ENCODE peak calls at places on chromosomes 4 and X, in five cellular contexts. J is naive thymus-derived CD4-positive, alpha-beta T cell; P is Panc1; R is RWPE2; A is upper lobe of left lung. L is an unnamed sample.
A peak's percentile ranks its signal among the peaks of the same experiment; 100 is the strongest.

GRCh38 chrX:108020631-108021030 is 24.2 kb upstream of the VSIG1 start:
- ATAC-seq in A (no peak), P (peak; percentile 62), R (no peak), J (no peak), L (no peak)

GRCh38 chr4:183300070-183300469 is 20.0 kb downstream of the CLDN22 start:
- ATAC-seq in R (peak; percentile 31), A (peak; percentile 40), J (no peak), P (no peak), L (no peak)

GRCh38 chr4:24266951-24267577 is 317.3 kb downstream of the DHX15 start:
- ATAC-seq in R (peak; percentile 67), J (no peak), P (no peak), A (no peak), L (no peak)

GRCh38 chrX:47563801-47564315 is 2.9 kb downstream of the ARAF start:
- ATAC-seq in P (no peak), J (no peak), A (no peak), R (peak; percentile 48), L (no peak)

GRCh38 chr4:148850257-148850995 is 408.2 kb upstream of the NR3C2 start:
- ATAC-seq in R (no peak), J (no peak), A (peak; percentile 36), P (no peak), L (no peak)

GRCh38 chr4:48258845-48259397 is 10.7 kb downstream of the TEC start:
- ATAC-seq in A (no peak), J (no peak), R (no peak), P (no peak), L (no peak)

GRCh38 chr4:189979196-189980047 is 38.8 kb downstream of the FRG1 start:
- ATAC-seq in R (no peak), A (no peak), J (no peak), P (no peak), L (no peak)

GRCh38 chr4:86398187-86398586 is 38.3 kb upstream of the MAPK10 start:
- ATAC-seq in J (no peak), P (no peak), R (no peak), A (no peak), L (no peak)

GRCh38 chr4:155060419-155060818 is 148.0 kb upstream of the NPY2R start:
- ATAC-seq in R (no peak), A (no peak), P (no peak), J (no peak), L (no peak)

GRCh38 chrX:123087326-123087725 is 96.8 kb upstream of the GRIA3 start:
- ATAC-seq in R (peak; percentile 48), J (no peak), P (no peak), A (no peak), L (no peak)

GRCh38 chrX:48025561-48025960 is 18.8 kb downstream of the SPACA5 start:
- ATAC-seq in R (peak; percentile 50), J (peak; percentile 34), A (peak; percentile 78), P (peak; percentile 59), L (peak; percentile 23)

GRCh38 chrX:21932277-21932996 is 8.1 kb upstream of the SMS start:
- ATAC-seq in P (peak; percentile 93), A (no peak), J (peak; percentile 74), R (peak; percentile 96), L (peak; percentile 71)

GRCh38 chr4:186169942-186170802 is 21.2 kb upstream of the CYP4V2 start:
- ATAC-seq in J (no peak), P (peak; percentile 65), A (no peak), R (peak; percentile 40), L (peak; percentile 28)

GRCh38 chrX:150200820-150201287 is 162.3 kb upstream of the MAMLD1 start:
- ATAC-seq in J (peak; percentile 77), R (peak; percentile 93), P (peak; percentile 96), A (peak; percentile 88), L (peak; percentile 87)

GRCh38 chrX:20101927-20102581 is 14.7 kb downstream of the MAP7D2 start:
- ATAC-seq in R (no peak), A (no peak), J (no peak), P (no peak), L (no peak)

GRCh38 chr4:177505171-177505615 is 63.0 kb upstream of the AGA start:
- ATAC-seq in R (no peak), J (no peak), P (no peak), A (no peak), L (no peak)

GRCh38 chrX:30865020-30865419 is 24.0 kb downstream of the TAB3 start:
- ATAC-seq in R (no peak), P (no peak), A (peak; percentile 31), J (no peak), L (no peak)

GRCh38 chrX:134369576-134369975 is 90.4 kb upstream of the HPRT1 start:
- ATAC-seq in R (no peak), A (no peak), J (no peak), P (no peak), L (no peak)
- H3K4me1 ChIP-seq in R (no peaks in the 10 kb centered on the region), A (peaks cover 3% of the 10 kb centered on the region), J (peaks cover 3% of the 10 kb centered on the region), P (peaks cover 2% of the 10 kb centered on the region), L (no peaks in the 10 kb centered on the region)

DNA sequence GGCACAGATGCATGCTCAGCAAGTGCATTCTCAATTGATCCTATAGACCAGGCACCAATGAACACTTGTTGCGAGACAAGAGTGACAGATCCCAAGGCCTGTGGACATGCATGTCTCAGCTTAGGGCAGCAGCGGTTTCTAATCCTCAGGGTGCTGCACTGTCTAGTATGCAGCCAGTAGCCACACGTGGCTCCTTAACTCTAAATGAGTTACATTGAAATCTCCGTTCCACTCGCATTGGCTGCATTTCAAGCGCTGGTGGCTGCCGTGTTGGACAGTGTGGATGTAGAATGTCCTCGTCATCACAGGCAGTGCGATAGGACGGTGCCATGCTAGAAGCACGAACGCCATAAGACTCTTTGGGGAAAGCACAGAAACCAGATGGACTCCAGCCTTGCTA is 24.0 kb upstream of the AFAP1 start:
- ATAC-seq in R (no peak), P (no peak), J (no peak), A (no peak), L (no peak)
- H3K4me1 ChIP-seq in R (peaks cover 25% of the 10 kb centered on the region), P (peaks cover 83% of the 10 kb centered on the region), J (peaks cover 34% of the 10 kb centered on the region), A (peaks cover 24% of the 10 kb centered on the region), L (peaks cover 62% of the 10 kb centered on the region)

GRCh38 chrX:37765507-37765906 is 14.4 kb upstream of the CYBB start:
- ATAC-seq in P (no peak), A (no peak), R (no peak), J (no peak), L (no peak)
- H3K4me1 ChIP-seq in P (no peaks in the 10 kb centered on the region), A (no peaks in the 10 kb centered on the region), R (no peaks in the 10 kb centered on the region), J (no peaks in the 10 kb centered on the region), L (no peaks in the 10 kb centered on the region)

GRCh38 chr4:113682730-113683129 is 78.8 kb downstream of the CAMK2D start:
- ATAC-seq in J (no peak), A (no peak), P (no peak), R (peak; percentile 80), L (no peak)

GRCh38 chr4:113689394-113689793 is 72.1 kb downstream of the CAMK2D start:
- ATAC-seq in P (no peak), J (no peak), A (no peak), R (no peak), L (no peak)

GRCh38 chr4:113683143-113683542 is 78.4 kb downstream of the CAMK2D start:
- ATAC-seq in R (peak; percentile 70), J (peak; percentile 97), P (no peak), A (no peak), L (no peak)

GRCh38 chr4:113684534-113685091 is 76.9 kb downstream of the CAMK2D start:
- ATAC-seq in J (no peak), A (peak; percentile 86), P (peak; percentile 76), R (peak; percentile 50), L (peak; percentile 91)

GRCh38 chr4:113686950-113687718 is 74.4 kb downstream of the CAMK2D start:
- ATAC-seq in A (no peak), J (no peak), R (no peak), P (no peak), L (no peak)
- H3K4me1 ChIP-seq in A (peaks cover 7% of the 10 kb centered on the region), J (peaks cover 27% of the 10 kb centered on the region), R (peaks cover 8% of the 10 kb centered on the region), P (peaks cover 4% of the 10 kb centered on the region), L (peaks cover 39% of the 10 kb centered on the region)

DNA sequence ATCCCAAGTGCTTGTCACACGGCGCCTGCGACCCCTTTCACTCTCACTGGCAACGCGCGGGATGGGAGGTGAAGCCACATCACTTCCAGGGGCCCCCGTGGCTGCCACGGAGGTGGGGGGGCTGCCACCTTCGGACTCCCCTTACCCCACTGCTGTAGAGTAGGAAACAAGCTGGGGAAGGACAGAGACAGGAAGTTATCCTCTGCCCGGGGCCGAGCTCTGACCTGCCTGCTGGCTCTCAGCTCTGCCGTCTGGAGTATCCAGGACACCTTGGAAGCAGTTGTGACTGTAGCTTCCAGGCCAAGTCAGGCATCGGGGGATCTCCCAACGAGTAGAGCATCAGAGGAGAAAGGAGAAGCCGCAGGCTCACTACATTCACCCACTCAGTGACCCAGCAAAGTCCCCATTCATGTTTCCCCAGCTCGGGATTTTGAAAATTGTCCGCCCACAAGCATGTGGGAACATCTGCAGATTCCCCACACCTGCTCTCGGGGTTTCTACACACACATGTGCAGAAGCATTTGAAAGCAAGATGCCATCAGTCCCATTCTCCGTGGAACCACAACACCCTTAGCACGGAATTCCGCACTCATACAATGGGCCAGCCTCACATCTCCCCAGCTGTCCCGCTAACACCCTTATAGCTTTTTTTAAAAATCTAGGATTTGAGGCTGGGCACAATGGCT is 10.8 kb downstream of the PDZD4 start:
- ATAC-seq in R (peak; percentile 47), P (peak; percentile 67), J (no peak), A (no peak), L (no peak)
- H3K4me1 ChIP-seq in R (no peaks in the 10 kb centered on the region), P (peaks cover 30% of the 10 kb centered on the region), J (peaks cover 39% of the 10 kb centered on the region), A (peaks cover 13% of the 10 kb centered on the region), L (peaks cover 16% of the 10 kb centered on the region)

DNA sequence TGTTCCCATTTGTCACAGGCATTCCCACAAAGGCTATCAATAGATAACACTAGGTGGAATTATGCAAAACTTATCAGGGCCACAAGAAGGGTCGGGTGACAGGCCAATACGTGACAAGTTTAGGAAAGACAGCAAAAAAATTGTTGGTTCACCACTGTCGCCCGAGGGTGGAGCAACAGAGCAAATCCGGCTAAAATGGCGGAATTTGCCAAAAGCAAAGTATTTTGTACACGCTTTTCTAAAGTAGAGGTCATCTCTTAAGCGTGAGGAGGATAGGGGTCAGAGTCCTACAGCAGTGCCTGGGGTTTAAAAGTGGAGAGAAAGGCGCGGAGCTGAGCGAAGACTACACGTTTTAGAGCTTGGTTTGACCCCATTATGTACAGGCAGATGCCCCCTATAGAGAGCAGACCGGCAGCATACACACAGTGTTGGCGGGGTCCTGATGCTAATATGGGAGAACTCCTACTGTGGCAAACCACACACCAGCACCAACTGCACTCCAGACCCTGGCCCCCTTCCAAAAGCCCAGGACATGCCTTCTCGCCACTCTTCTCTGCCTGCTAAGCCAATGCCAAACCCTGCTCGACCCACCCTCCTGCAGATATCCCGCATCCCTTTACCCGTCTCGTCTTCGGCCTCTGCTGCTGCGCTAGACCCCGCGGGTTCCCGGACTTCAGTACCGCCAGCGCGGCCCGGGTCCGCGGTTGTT is 733 bp downstream of the CCNA2 start:
- ATAC-seq in P (peak; percentile 50), J (no peak), R (peak; percentile 35), A (peak; percentile 7), L (no peak)
- H3K4me1 ChIP-seq in P (peaks cover 11% of the 10 kb centered on the region), J (peaks cover 9% of the 10 kb centered on the region), R (peaks cover 18% of the 10 kb centered on the region), A (peaks cover 12% of the 10 kb centered on the region), L (no peaks in the 10 kb centered on the region)

GRCh38 chr4:80125252-80126177 is 52.5 kb upstream of the ANTXR2 start:
- ATAC-seq in R (peak; percentile 32), A (peak; percentile 36), P (peak; percentile 52), J (peak; percentile 88), L (no peak)

GRCh38 chr4:80128941-80129340 is 55.9 kb upstream of the ANTXR2 start:
- ATAC-seq in J (no peak), R (no peak), A (no peak), P (no peak), L (no peak)

GRCh38 chr4:80127870-80128419 is 54.9 kb upstream of the ANTXR2 start:
- ATAC-seq in P (peak; percentile 6), J (no peak), R (no peak), A (no peak), L (no peak)

GRCh38 chr4:80124246-80125211 is 51.5 kb upstream of the ANTXR2 start:
- ATAC-seq in J (no peak), A (no peak), R (no peak), P (no peak), L (no peak)

GRCh38 chr4:80126435-80126834 is 53.4 kb upstream of the ANTXR2 start:
- ATAC-seq in A (no peak), R (no peak), J (no peak), P (no peak), L (no peak)
- H3K4me1 ChIP-seq in A (no peaks in the 10 kb centered on the region), R (peaks cover 41% of the 10 kb centered on the region), J (peaks cover 34% of the 10 kb centered on the region), P (peaks cover 14% of the 10 kb centered on the region), L (no peaks in the 10 kb centered on the region)

L was measured in gastroesophageal sphincter.